ENCODE peak calls at places on chromosomes 4 and X, in five cellular contexts. P, B, W, J and U are unnamed samples.

GRCh38 chr4:180203349-180203748 is 2039.9 kb upstream of the TENM3 start:
- DNase-seq in B (no peak), W (no peak), P (no peak), J (no peak), U (no peak)

GRCh38 chrX:37906357-37906756 is 59.0 kb upstream of the DYNLT3 start:
- DNase-seq in W (no peak), J (no peak), B (no peak), P (no peak), U (no peak)

GRCh38 chrX:20527458-20528099 is 260.9 kb upstream of the RPS6KA3 start:
- DNase-seq in P (no peak), B (peak; percentile 36), J (no peak), W (no peak), U (no peak)

GRCh38 chr4:155529197-155529596 is 137.5 kb upstream of the GUCY1A1 start:
- DNase-seq in P (peak; percentile 11), J (no peak), W (no peak), B (peak; percentile 69), U (no peak)

GRCh38 chr4:77240469-77241066 is 83.6 kb downstream of the CCNG2 start:
- DNase-seq in W (peak; percentile 27), J (peak; percentile 58), P (peak; percentile 35), B (peak; percentile 70), U (peak; percentile 11)

GRCh38 chrX:29555465-29556091 is 659.8 kb upstream of the MAGEB2 start:
- DNase-seq in J (no peak), B (no peak), P (peak; percentile 33), W (no peak), U (no peak)

GRCh38 chr4:120995611-120996010 is 73.1 kb upstream of the PRDM5 start:
- DNase-seq in J (no peak), P (no peak), B (no peak), W (no peak), U (no peak)

GRCh38 chr4:8665406-8666360 is 73.1 kb downstream of the CPZ start:
- DNase-seq in B (no peak), P (peak; percentile 1), J (no peak), W (no peak), U (no peak)

GRCh38 chr4:14787894-14788293 is 214.4 kb upstream of the CPEB2 start:
- DNase-seq in J (peak; percentile 23), B (peak; percentile 40), W (no peak), P (peak; percentile 6), U (no peak)

GRCh38 chrX:103503163-103503852 is 16.0 kb downstream of the RAB40A start:
- DNase-seq in P (peak; percentile 27), B (no peak), W (no peak), J (no peak), U (no peak)

GRCh38 chrX:47217121-47217851 is 1.2 kb upstream of the CDK16 start:
- DNase-seq in P (peak; percentile 69), J (no peak), B (peak; percentile 68), W (no peak), U (no peak)

GRCh38 chrX:24646745-24647182 is 383 bp downstream of the PCYT1B start:
- DNase-seq in B (peak; percentile 30), J (peak; percentile 66), W (no peak), P (peak; percentile 17), U (peak; percentile 4)

GRCh38 chrX:13698432-13698831 is 9.5 kb downstream of the RAB9A start:
- DNase-seq in J (no peak), B (no peak), P (no peak), W (no peak), U (no peak)

GRCh38 chrX:13699183-13699826 is 10.4 kb downstream of the RAB9A start:
- DNase-seq in B (no peak), J (no peak), P (peak; percentile 47), W (no peak), U (no peak)

GRCh38 chrX:13697976-13698375 is 9.0 kb downstream of the RAB9A start:
- DNase-seq in W (no peak), P (no peak), B (no peak), J (no peak), U (no peak)

GRCh38 chrX:13695601-13696115 is 6.7 kb downstream of the RAB9A start:
- DNase-seq in J (no peak), P (no peak), B (no peak), W (no peak), U (no peak)

GRCh38 chrX:13697440-13697839 is 8.5 kb downstream of the RAB9A start:
- DNase-seq in P (no peak), W (no peak), B (no peak), J (no peak), U (no peak)
- H3K4me3 ChIP-seq in P (no peak overlapping the region), W (no peak overlapping the region), B (no peak overlapping the region), J (no peak overlapping the region), U (no peak overlapping the region)

DNA sequence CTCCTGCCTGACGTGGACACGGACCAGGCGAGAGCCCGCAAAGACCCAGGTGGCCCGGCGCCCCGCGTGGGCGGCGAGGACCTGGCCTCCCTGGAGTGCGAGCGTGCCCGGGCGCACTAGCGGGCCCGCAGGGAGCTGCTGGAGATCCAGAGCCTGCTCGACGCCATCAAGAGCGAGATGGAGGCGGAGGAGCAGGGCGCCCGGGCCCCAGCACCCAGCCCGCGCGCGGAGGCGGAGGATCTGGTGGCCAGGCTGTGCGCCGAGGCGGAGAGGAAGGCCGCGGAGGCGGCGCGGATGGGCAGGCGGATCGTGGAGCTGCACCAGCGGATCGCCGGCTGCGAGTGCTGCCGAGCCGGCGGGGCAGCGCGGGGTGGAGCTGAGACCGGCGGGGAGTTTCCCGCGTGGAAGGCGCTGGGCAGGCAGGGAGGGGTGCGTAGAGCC is 18.2 kb downstream of the MRFAP1 start:
- DNase-seq in W (peak; percentile 40), B (peak; percentile 72), J (no peak), P (peak; percentile 55), U (peak; percentile 55)
- H3K27me3 ChIP-seq in W (no peaks in the 10 kb centered on the region), B (peaks cover 10% of the 10 kb centered on the region), J (peaks cover 17% of the 10 kb centered on the region), P (peaks cover 7% of the 10 kb centered on the region), U (peaks cover 2% of the 10 kb centered on the region)

GRCh38 chrX:107724653-107725052 is 50.9 kb downstream of the TSC22D3 start:
- DNase-seq in J (no peak), B (no peak), P (no peak), W (no peak), U (no peak)
- H3K4me1 ChIP-seq in J (peaks cover 9% of the 10 kb centered on the region), B (peaks cover 70% of the 10 kb centered on the region), P (no peaks in the 10 kb centered on the region), W (no peaks in the 10 kb centered on the region), U (no peaks in the 10 kb centered on the region)

DNA sequence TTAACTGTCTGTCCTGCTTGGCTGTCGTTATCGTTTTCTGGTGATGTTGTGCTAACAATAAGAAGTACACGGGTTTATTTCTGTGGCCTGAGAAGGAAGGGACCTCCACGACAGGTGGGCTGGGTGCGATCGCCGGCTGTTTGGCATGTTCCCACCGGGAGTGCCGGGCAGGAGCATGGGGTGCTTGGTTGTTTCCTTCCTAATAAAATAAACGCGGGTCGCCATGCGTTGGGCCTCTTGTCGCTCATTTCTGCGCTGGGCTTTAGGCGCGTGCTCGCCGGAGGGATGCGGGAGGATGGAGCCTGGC is 711 bp upstream of the GDI1 start:
- DNase-seq in B (no peak), J (no peak), W (no peak), P (no peak), U (no peak)
- H3K4me3 ChIP-seq in B (peak overlapping the region; percentile 21), J (peak overlapping the region; percentile 8), W (no peak overlapping the region), P (no peak overlapping the region), U (peak overlapping the region; percentile 46)

GRCh38 chrX:139804482-139804881 is 96.5 kb upstream of the MCF2 start:
- DNase-seq in B (no peak), J (no peak), P (no peak), W (no peak), U (no peak)
- H3K27me3 ChIP-seq in B (no peaks in the 10 kb centered on the region), J (no peaks in the 10 kb centered on the region), P (no peaks in the 10 kb centered on the region), W (no peaks in the 10 kb centered on the region), U (no peaks in the 10 kb centered on the region)

GRCh38 chr4:83214079-83214478 is 70.5 kb downstream of the COQ2 start:
- DNase-seq in B (no peak), P (no peak), W (no peak), J (no peak), U (no peak)

GRCh38 chr4:83216856-83217683 is 67.5 kb downstream of the COQ2 start:
- DNase-seq in B (no peak), J (no peak), W (no peak), P (no peak), U (no peak)

GRCh38 chr4:83219991-83220360 is 64.6 kb downstream of the COQ2 start:
- DNase-seq in W (no peak), J (no peak), P (no peak), B (no peak), U (no peak)

GRCh38 chr4:83219344-83219990 is 65.1 kb downstream of the COQ2 start:
- DNase-seq in J (no peak), W (no peak), P (peak; percentile 8), B (no peak), U (peak; percentile 30)

GRCh38 chr4:83217721-83218522 is 66.7 kb downstream of the COQ2 start:
- DNase-seq in W (peak; percentile 45), B (no peak), J (no peak), P (no peak), U (peak; percentile 52)
- H3K4me1 ChIP-seq in W (peaks cover 66% of the 10 kb centered on the region), B (no peaks in the 10 kb centered on the region), J (no peaks in the 10 kb centered on the region), P (no peaks in the 10 kb centered on the region), U (peaks cover 65% of the 10 kb centered on the region)

GRCh38 chr4:53267026-53267425 is 98.8 kb downstream of the SCFD2 start:
- DNase-seq in W (no peak), J (no peak), P (peak; percentile 32), B (no peak), U (no peak)
- H3K4me3 ChIP-seq in W (no peak overlapping the region), J (no peak overlapping the region), P (no peak overlapping the region), B (no peak overlapping the region), U (no peak overlapping the region)

GRCh38 chr4:3517731-3518510 is 14.3 kb downstream of the LRPAP1 start:
- DNase-seq in W (no peak), J (no peak), P (no peak), B (no peak), U (no peak)

GRCh38 chr4:3519468-3520264 is 12.6 kb downstream of the LRPAP1 start:
- DNase-seq in B (no peak), W (no peak), P (no peak), J (no peak), U (no peak)

GRCh38 chr4:3516836-3517730 is 15.1 kb downstream of the LRPAP1 start:
- DNase-seq in W (no peak), B (no peak), J (no peak), P (no peak), U (peak; percentile 3)

GRCh38 chr4:3518941-3519340 is 13.3 kb downstream of the LRPAP1 start:
- DNase-seq in B (no peak), J (no peak), W (no peak), P (no peak), U (no peak)

DNA sequence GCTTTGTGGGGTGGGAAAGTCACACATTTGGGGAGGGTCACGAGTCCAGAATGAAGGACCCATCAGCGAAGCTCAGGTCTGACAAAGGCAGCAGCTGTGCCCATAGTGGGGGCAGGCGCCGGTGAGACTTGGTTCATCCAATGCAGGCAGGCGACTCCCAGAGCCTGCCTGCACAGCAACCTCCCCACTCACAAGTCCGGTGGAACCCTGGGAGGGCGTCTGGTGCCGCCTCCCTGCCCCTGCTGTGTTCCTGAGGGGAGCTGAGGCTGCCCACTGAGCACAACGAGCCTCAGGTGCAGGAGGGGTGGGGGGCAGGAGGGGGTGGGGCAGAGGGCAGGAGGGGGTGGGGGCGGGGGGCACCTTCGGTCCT is 13.7 kb downstream of the LRPAP1 start:
- DNase-seq in B (no peak), J (no peak), P (no peak), W (no peak), U (no peak)
- H3K27me3 ChIP-seq in B (no peaks in the 10 kb centered on the region), J (no peaks in the 10 kb centered on the region), P (no peaks in the 10 kb centered on the region), W (no peaks in the 10 kb centered on the region), U (no peaks in the 10 kb centered on the region)